ENCODE peak calls at places on chromosomes 6 and 20, in four cellular contexts. One of them, this sample, is unnamed.

GRCh38 chr6:15922510-15923307 is 206.2 kb upstream of the MYLIP start:
- DNase-seq in neuronal stem cell: no peak
- DNase-seq in mesenchymal stem cell: peak
- DNase-seq in H9: no peak
- DNase-seq in this sample: no peak

GRCh38 chr20:13455713-13456112 is 183.0 kb downstream of the TASP1 start:
- DNase-seq in neuronal stem cell: no peak
- DNase-seq in mesenchymal stem cell: no peak
- DNase-seq in H9: no peak
- DNase-seq in this sample: peak

GRCh38 chr6:159594750-159595117 is 98.3 kb downstream of the SOD2 start:
- DNase-seq in neuronal stem cell: no peak
- DNase-seq in mesenchymal stem cell: peak
- DNase-seq in H9: no peak
- DNase-seq in this sample: peak

GRCh38 chr6:157812425-157813171 is 10.4 kb upstream of the SNX9 start:
- DNase-seq in neuronal stem cell: no peak
- DNase-seq in mesenchymal stem cell: no peak
- DNase-seq in H9: no peak
- DNase-seq in this sample: no peak

GRCh38 chr6:48080227-48081009 is 30.6 kb downstream of the PTCHD4 start:
- DNase-seq in neuronal stem cell: no peak
- DNase-seq in mesenchymal stem cell: no peak
- DNase-seq in H9: no peak
- DNase-seq in this sample: no peak

GRCh38 chr20:10360878-10361277 is 73.1 kb downstream of the MKKS start:
- DNase-seq in neuronal stem cell: no peak
- DNase-seq in mesenchymal stem cell: no peak
- DNase-seq in H9: no peak
- DNase-seq in this sample: no peak

GRCh38 chr6:159203304-159204005 is 34.3 kb downstream of the FNDC1 start:
- DNase-seq in neuronal stem cell: no peak
- DNase-seq in mesenchymal stem cell: peak
- DNase-seq in H9: no peak
- DNase-seq in this sample: peak

GRCh38 chr6:14275493-14275851 is 157.9 kb downstream of the CD83 start:
- DNase-seq in neuronal stem cell: no peak
- DNase-seq in mesenchymal stem cell: no peak
- DNase-seq in H9: peak
- DNase-seq in this sample: peak

GRCh38 chr6:111711476-111711875 is 105.8 kb upstream of the TRAF3IP2 start:
- DNase-seq in neuronal stem cell: no peak
- DNase-seq in mesenchymal stem cell: no peak
- DNase-seq in H9: no peak
- DNase-seq in this sample: no peak

GRCh38 chr6:125991653-125992052 is 5.3 kb downstream of the TRMT11 start:
- DNase-seq in neuronal stem cell: no peak
- DNase-seq in mesenchymal stem cell: no peak
- DNase-seq in H9: no peak
- DNase-seq in this sample: no peak

GRCh38 chr20:9889270-9889981 is 50.5 kb upstream of the PAK5 start:
- DNase-seq in neuronal stem cell: no peak
- DNase-seq in mesenchymal stem cell: no peak
- DNase-seq in H9: no peak
- DNase-seq in this sample: no peak

GRCh38 chr20:32763202-32763999 is 1.2 kb downstream of the DNMT3B start:
- DNase-seq in neuronal stem cell: no peak
- DNase-seq in mesenchymal stem cell: no peak
- DNase-seq in H9: no peak
- DNase-seq in this sample: no peak

GRCh38 chr6:1063671-1064355 is 248.1 kb upstream of the FOXQ1 start:
- DNase-seq in neuronal stem cell: no peak
- DNase-seq in mesenchymal stem cell: no peak
- DNase-seq in H9: no peak
- DNase-seq in this sample: no peak

GRCh38 chr6:131116755-131117360 is 18.4 kb upstream of the AKAP7 start:
- DNase-seq in neuronal stem cell: no peak
- DNase-seq in mesenchymal stem cell: peak
- DNase-seq in H9: no peak
- DNase-seq in this sample: peak

GRCh38 chr6:77463308-77463880 is at the start of gene HTR1B:
- DNase-seq in neuronal stem cell: peak
- DNase-seq in mesenchymal stem cell: peak
- DNase-seq in H9: peak
- DNase-seq in this sample: peak

GRCh38 chr6:17417817-17418216 is 24.4 kb downstream of the CAP2 start:
- DNase-seq in neuronal stem cell: peak
- DNase-seq in mesenchymal stem cell: peak
- DNase-seq in H9: peak
- DNase-seq in this sample: peak
- H2BK120ac ChIP-seq in neuronal stem cell: no peak
- H2BK120ac ChIP-seq in mesenchymal stem cell: peak
- H2BK120ac ChIP-seq in H9: no peak
- H2BK120ac ChIP-seq in this sample: peak

GRCh38 chr20:31595380-31595653 is 9.8 kb upstream of the ID1 start:
- DNase-seq in neuronal stem cell: no peak
- DNase-seq in mesenchymal stem cell: no peak
- DNase-seq in H9: no peak
- DNase-seq in this sample: no peak
- H3K4ac ChIP-seq in neuronal stem cell: no peak
- H3K4ac ChIP-seq in mesenchymal stem cell: peak
- H3K4ac ChIP-seq in H9: no peak
- H3K4ac ChIP-seq in this sample: peak

DNA sequence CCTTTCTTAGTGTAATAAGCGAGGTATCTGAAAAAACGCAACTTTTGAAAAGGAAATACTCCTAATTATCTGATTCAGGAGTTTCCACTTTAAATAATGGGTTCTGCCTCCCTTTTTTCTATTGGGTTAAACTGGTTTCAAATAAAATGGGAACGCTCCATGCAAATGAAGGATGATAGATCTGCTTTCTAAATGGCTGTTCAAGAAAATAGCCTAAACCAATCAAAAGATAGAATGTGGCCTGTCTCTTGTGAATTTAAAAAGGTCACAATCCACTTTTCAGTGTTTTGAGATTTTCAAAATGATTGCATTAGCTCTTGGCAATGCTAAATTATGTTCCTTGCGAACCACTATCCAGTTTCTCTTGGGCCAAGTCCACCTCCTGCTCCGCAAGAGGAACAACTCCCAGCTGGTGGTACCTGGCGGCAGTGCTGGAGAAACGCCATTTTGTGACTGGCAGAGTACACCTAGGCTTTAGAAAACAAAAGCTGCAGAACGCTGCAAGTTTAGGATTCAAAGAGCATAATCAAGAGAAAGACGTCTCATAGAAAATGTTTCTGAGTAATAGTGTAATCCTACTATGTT is 56.8 kb downstream of the TRIM38 start:
- DNase-seq in neuronal stem cell: no peak
- DNase-seq in mesenchymal stem cell: no peak
- DNase-seq in H9: no peak
- DNase-seq in this sample: no peak
- H2BK120ac ChIP-seq in neuronal stem cell: no peak
- H2BK120ac ChIP-seq in mesenchymal stem cell: no peak
- H2BK120ac ChIP-seq in H9: no peak
- H2BK120ac ChIP-seq in this sample: no peak

DNA sequence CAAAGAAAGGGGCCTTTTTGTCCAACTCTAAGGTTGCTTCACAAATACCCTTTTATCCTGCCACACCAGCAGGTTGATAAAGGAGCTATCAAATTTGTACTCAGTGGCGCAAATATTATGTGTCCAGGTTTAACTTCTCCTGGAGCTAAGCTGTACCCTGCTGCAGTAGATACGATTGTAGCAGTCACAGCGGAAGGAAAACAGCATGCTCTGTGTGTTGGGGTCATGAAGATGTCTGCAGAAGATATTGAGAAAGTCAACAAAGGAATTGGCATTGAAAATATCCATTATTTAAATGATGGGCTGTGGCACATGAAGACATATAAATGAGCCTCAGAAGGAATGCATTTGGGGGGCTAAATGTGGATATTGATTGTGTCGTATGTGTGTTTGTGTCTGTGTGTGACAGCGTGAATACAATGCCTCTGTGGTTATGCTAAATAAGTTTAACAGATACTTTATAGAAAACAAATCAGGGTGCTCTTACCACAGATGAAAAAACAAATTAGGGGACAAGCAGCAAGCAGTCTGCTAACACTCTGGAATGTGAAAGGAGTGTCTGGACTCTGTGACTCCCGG is 33.6 kb downstream of the HM13 start:
- DNase-seq in neuronal stem cell: no peak
- DNase-seq in mesenchymal stem cell: no peak
- DNase-seq in H9: no peak
- DNase-seq in this sample: no peak
- H3K4ac ChIP-seq in neuronal stem cell: no peak
- H3K4ac ChIP-seq in mesenchymal stem cell: peak
- H3K4ac ChIP-seq in H9: no peak
- H3K4ac ChIP-seq in this sample: peak

GRCh38 chr20:62979310-62979709 is 26.8 kb downstream of the SLC17A9 start:
- DNase-seq in neuronal stem cell: no peak
- DNase-seq in mesenchymal stem cell: no peak
- DNase-seq in H9: no peak
- DNase-seq in this sample: no peak

GRCh38 chr20:62978559-62978938 is 26.0 kb downstream of the SLC17A9 start:
- DNase-seq in neuronal stem cell: no peak
- DNase-seq in mesenchymal stem cell: no peak
- DNase-seq in H9: no peak
- DNase-seq in this sample: no peak

GRCh38 chr20:62980970-62981369 is 25.8 kb downstream of the BHLHE23 start:
- DNase-seq in neuronal stem cell: no peak
- DNase-seq in mesenchymal stem cell: no peak
- DNase-seq in H9: peak
- DNase-seq in this sample: no peak

GRCh38 chr20:62979876-62980373 is 26.8 kb downstream of the BHLHE23 start:
- DNase-seq in neuronal stem cell: peak
- DNase-seq in mesenchymal stem cell: no peak
- DNase-seq in H9: no peak
- DNase-seq in this sample: no peak

DNA sequence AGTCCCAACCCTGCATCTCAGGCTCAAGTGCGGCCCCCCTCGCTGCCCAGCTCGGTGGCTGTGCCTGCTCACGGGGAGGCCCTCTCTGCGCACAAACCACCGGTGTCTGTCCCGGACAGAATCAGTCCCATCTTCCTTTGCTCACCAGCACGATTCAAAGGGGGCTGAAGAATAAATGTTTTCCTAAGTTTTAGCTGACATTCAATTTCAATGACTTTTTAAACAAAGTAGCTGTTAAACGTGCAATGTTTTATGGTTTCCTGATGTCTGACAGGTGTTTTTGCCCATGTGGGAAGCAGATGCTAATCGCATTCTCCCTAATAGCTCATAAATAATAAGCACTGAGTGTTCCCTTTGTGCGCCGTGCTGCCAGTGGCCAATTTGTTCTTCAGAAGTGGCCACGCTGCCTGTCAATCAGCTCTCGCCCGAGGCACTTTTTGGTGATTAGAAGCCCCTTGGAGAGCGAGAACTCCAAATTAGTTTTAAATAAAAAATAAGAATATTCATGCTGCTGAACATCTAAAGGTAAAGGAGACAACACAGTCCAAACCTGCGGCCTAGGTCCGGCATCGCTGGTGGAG is 26.3 kb downstream of the BHLHE23 start:
- DNase-seq in neuronal stem cell: no peak
- DNase-seq in mesenchymal stem cell: no peak
- DNase-seq in H9: no peak
- DNase-seq in this sample: no peak
- H2BK120ac ChIP-seq in neuronal stem cell: no peak
- H2BK120ac ChIP-seq in mesenchymal stem cell: no peak
- H2BK120ac ChIP-seq in H9: no peak
- H2BK120ac ChIP-seq in this sample: no peak

GRCh38 chr20:34824026-34824860 is 1.2 kb downstream of the NCOA6 start:
- DNase-seq in neuronal stem cell: peak
- DNase-seq in mesenchymal stem cell: peak
- DNase-seq in H9: peak
- DNase-seq in this sample: peak
- H3K4ac ChIP-seq in neuronal stem cell: no peak
- H3K4ac ChIP-seq in mesenchymal stem cell: peak
- H3K4ac ChIP-seq in H9: no peak
- H3K4ac ChIP-seq in this sample: peak

GRCh38 chr6:167847936-167848335 is 21.2 kb downstream of the AFDN start:
- DNase-seq in neuronal stem cell: no peak
- DNase-seq in mesenchymal stem cell: no peak
- DNase-seq in H9: no peak
- DNase-seq in this sample: no peak

GRCh38 chr6:167849846-167850459 is 23.2 kb downstream of the AFDN start:
- DNase-seq in neuronal stem cell: peak
- DNase-seq in mesenchymal stem cell: peak
- DNase-seq in H9: no peak
- DNase-seq in this sample: no peak

GRCh38 chr6:167848783-167849182 is 22.1 kb downstream of the AFDN start:
- DNase-seq in neuronal stem cell: no peak
- DNase-seq in mesenchymal stem cell: no peak
- DNase-seq in H9: no peak
- DNase-seq in this sample: no peak

GRCh38 chr6:167845856-167846255 is 19.1 kb downstream of the AFDN start:
- DNase-seq in neuronal stem cell: no peak
- DNase-seq in mesenchymal stem cell: no peak
- DNase-seq in H9: no peak
- DNase-seq in this sample: no peak

DNA sequence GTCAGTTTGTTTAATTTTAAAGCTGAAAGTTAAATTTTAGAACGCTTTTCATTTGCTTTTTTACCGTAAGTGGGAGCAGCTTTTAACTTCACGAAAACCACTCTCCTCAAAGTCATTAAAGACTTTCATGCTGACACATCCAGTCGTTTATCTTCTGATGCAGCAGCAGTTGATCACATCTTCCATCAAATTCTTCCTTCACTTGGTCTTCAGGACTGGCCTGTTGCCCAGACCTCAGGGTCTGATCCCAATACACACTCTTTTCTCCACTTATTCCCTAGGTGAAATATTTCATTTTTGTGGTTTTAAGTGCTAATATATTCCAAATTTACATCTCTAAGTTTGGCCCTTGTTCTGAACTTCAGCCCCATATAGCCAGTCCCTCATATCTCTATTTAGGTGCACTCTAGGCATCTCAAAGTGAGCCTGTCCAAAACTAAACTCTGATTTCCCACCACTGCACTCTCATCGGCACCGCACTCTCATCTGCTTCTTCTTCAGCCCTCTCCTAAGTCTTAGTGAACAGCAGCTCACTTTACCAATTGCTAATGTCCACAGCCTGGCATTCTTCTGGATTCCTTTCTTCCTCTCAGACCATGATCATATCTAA is 20.4 kb downstream of the AFDN start:
- DNase-seq in neuronal stem cell: no peak
- DNase-seq in mesenchymal stem cell: no peak
- DNase-seq in H9: no peak
- DNase-seq in this sample: no peak
- H2BK120ac ChIP-seq in neuronal stem cell: no peak
- H2BK120ac ChIP-seq in mesenchymal stem cell: no peak
- H2BK120ac ChIP-seq in H9: no peak
- H2BK120ac ChIP-seq in this sample: no peak

This sample was measured in IMR-90.